ENCODE peak calls at places on chromosomes 2 and 18, in four cellular contexts. V, T, Q and S are unnamed samples.
A peak's percentile ranks its signal among the peaks of the same experiment; 100 is the strongest.

GRCh38 chr2:25228848-25229674 is 60.7 kb upstream of the POMC start:
- DNase-seq in V (peak; percentile 78), T (peak; percentile 59), Q (peak; percentile 91), S (peak; percentile 48)

GRCh38 chr2:9497017-9497416 is 22.7 kb downstream of the IAH1 start:
- DNase-seq in V (no peak), T (no peak), Q (no peak), S (no peak)

GRCh38 chr2:203804070-203804469 is 63.5 kb upstream of the CTLA4 start:
- DNase-seq in V (no peak), T (no peak), Q (no peak), S (no peak)

GRCh38 chr18:1408331-1408835 is 503.7 kb downstream of the ADCYAP1 start:
- DNase-seq in V (no peak), T (no peak), Q (no peak), S (no peak)

GRCh38 chr18:59303656-59304055 is 14.8 kb downstream of the CPLX4 start:
- DNase-seq in V (no peak), T (no peak), Q (no peak), S (no peak)

GRCh38 chr2:34261701-34262100 is 662.6 kb upstream of the FAM98A start:
- DNase-seq in V (no peak), T (no peak), Q (no peak), S (no peak)

GRCh38 chr18:59694824-59695223 is 2.4 kb downstream of the CCBE1 start:
- DNase-seq in V (no peak), T (no peak), Q (no peak), S (no peak)

GRCh38 chr2:187075106-187076070 is 226.4 kb upstream of the ZSWIM2 start:
- DNase-seq in V (no peak), T (no peak), Q (no peak), S (no peak)

GRCh38 chr2:127108090-127108523 is 1.2 kb upstream of the BIN1 start:
- DNase-seq in V (no peak), T (no peak), Q (no peak), S (no peak)

GRCh38 chr2:239425496-239426098 is 24.8 kb upstream of the HDAC4 start:
- DNase-seq in V (no peak), T (no peak), Q (no peak), S (no peak)

GRCh38 chr2:221999702-222000101 is 299.1 kb downstream of the PAX3 start:
- DNase-seq in V (no peak), T (no peak), Q (no peak), S (no peak)

GRCh38 chr2:218395826-218396687 is 3.6 kb upstream of the CTDSP1 start:
- DNase-seq in V (peak; percentile 94), T (peak; percentile 96), Q (peak; percentile 86), S (no peak)

GRCh38 chr2:157265825-157266224 is 8.3 kb downstream of the GALNT5 start:
- DNase-seq in V (no peak), T (no peak), Q (no peak), S (no peak)

GRCh38 chr2:84912984-84913383 is 7.5 kb downstream of the TMSB10 start:
- DNase-seq in V (no peak), T (no peak), Q (no peak), S (no peak)

GRCh38 chr18:76801567-76802505 is 20.5 kb upstream of the ZNF236 start:
- DNase-seq in V (peak; percentile 24), T (no peak), Q (peak; percentile 73), S (no peak)

DNA sequence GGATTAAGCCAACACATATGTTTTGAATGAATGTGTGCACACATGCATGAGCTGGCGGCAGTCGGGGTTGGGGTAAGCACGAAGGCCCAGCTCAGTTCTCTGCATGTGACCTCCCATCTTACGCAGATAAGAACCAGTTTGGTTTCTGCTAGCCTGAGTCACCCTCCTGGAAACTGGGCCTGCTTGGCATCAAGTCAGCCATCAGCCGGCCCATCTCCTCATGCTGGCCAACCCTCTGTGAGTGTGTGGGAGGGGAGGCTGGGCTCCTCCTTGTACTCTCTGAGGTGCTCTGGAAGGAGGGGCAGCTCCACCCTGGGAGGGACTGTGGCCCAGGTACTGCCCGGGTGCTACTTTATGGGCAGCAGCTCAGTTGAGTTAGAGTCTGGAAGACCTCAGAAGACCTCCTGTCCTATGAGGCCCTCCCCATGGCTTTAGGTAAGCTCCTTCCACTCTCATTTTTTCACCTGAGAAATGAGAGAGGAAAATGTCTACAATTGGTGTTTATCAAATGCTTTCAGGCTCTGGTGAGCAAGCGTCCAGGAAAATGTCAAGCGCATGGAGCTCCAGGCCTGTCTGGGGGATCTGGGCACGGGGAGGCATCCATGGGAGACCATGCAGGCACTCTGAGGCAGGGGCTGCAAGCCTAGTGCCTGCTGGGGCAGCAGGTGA is 9.7 kb upstream of the IL1RN start:
- DNase-seq in V (no peak), T (no peak), Q (peak; percentile 22), S (no peak)
- TF ChIP-seq POLR2AphosphoS5 in V (no peak), T (no peak), Q (no peak), S (no peak)

DNA sequence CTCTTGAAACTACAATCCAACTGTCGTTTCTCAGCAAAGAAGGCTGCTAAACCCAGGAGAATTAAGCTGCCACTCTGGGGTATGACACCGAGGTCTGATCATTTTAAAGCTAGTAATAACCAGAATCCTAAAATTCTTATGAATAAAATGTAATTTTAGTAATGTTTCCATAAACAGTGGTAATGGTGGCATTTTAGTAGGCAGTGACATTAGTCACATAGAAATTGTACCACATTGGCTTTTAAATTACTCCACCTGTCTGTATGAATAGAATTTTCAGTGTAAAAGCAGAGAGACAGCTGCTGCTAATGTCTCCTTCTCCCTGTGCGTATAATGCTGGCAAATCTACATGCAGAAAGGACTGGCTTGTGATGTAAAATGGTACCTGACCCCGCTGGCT is 86.5 kb downstream of the MEIS1 start:
- DNase-seq in V (no peak), T (no peak), Q (no peak), S (no peak)
- TF ChIP-seq REST in V (no peak), T (no peak), Q (no peak), S (no peak)

GRCh38 chr18:74281011-74281638 is 10.6 kb downstream of the CYB5A start:
- DNase-seq in V (no peak), T (no peak), Q (no peak), S (no peak)
- TF ChIP-seq TCF7L2 in V (no peak), T (no peak), Q (no peak), S (no peak)

DNA sequence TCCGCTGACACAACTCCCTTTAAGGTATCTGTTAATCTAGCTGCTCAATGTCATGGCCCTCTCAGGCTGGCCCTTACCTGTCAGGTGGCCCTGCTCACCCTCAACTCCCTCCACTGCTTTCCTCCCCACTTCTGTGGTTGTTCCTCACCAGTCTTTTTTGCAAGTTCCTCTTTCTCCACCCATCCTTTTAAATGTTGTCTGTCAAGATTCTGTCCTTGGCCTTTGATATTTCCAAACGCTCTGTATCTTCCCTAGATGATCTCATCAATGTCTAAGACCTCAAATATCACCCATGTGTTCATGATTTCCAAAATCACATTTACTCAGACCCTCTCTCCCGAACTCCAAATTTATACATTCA is 3.5 kb downstream of the PTPN2 start:
- DNase-seq in V (no peak), T (no peak), Q (no peak), S (no peak)
- TF ChIP-seq POLR2AphosphoS5 in V (no peak), T (no peak), Q (no peak), S (no peak)